ENCODE peak calls at places on chromosomes 12 and 14, in five cellular contexts. X is ovary; J is CD8-positive, alpha-beta T cell; E is colonic mucosa; K is K562. Y is an unnamed sample.

GRCh38 chr12:109480356-109480755 is 2.9 kb downstream of the UBE3B start:
- DNase-seq in X (no peak), K (no peak), J (no peak), E (no peak), Y (no peak)

GRCh38 chr12:57235728-57236131 is 6.2 kb downstream of the SHMT2 start:
- DNase-seq in X (no peak), K (peak; percentile 11), E (no peak), J (no peak), Y (no peak)

GRCh38 chr14:32345311-32345771 is 16.2 kb downstream of the AKAP6 start:
- DNase-seq in E (peak; percentile 23), K (no peak), J (no peak), X (no peak), Y (peak; percentile 97)

GRCh38 chr14:104326848-104327247 is 188.5 kb downstream of the KIF26A start:
- DNase-seq in J (no peak), K (no peak), E (no peak), X (no peak), Y (no peak)

GRCh38 chr14:87489196-87489819 is 503.7 kb downstream of the GALC start:
- DNase-seq in X (no peak), J (no peak), E (no peak), K (no peak), Y (no peak)

GRCh38 chr12:106918746-106919145 is 37.0 kb upstream of the TMEM263 start:
- DNase-seq in E (no peak), K (peak; percentile 38), X (no peak), J (no peak), Y (no peak)

GRCh38 chr12:20127401-20127800 is 240.9 kb upstream of the PDE3A start:
- DNase-seq in E (no peak), J (no peak), X (no peak), K (no peak), Y (no peak)

GRCh38 chr14:94473666-94474410 is 2.2 kb downstream of the SERPINA9 start:
- DNase-seq in J (no peak), X (no peak), E (no peak), K (no peak), Y (no peak)

GRCh38 chr14:103716091-103716801 is 636 bp downstream of the ZFYVE21 start:
- DNase-seq in J (no peak), E (peak; percentile 59), K (peak; percentile 28), X (peak; percentile 68), Y (no peak)

GRCh38 chr14:40981247-40981646 is 625.4 kb upstream of the LRFN5 start:
- DNase-seq in K (no peak), X (no peak), J (no peak), E (no peak), Y (peak; percentile 3)

GRCh38 chr12:31471823-31472222 is 119.1 kb downstream of the DENND5B start:
- DNase-seq in X (no peak), E (no peak), K (no peak), J (no peak), Y (no peak)

GRCh38 chr12:51059086-51059485 is 11.0 kb downstream of the LETMD1 start:
- DNase-seq in J (no peak), E (no peak), K (no peak), X (no peak), Y (no peak)

GRCh38 chr12:51055060-51055459 is 6.9 kb downstream of the LETMD1 start:
- DNase-seq in E (no peak), J (no peak), X (no peak), K (no peak), Y (no peak)

GRCh38 chr12:51051787-51052186 is 3.7 kb downstream of the LETMD1 start:
- DNase-seq in X (no peak), J (no peak), E (no peak), K (no peak), Y (no peak)

DNA sequence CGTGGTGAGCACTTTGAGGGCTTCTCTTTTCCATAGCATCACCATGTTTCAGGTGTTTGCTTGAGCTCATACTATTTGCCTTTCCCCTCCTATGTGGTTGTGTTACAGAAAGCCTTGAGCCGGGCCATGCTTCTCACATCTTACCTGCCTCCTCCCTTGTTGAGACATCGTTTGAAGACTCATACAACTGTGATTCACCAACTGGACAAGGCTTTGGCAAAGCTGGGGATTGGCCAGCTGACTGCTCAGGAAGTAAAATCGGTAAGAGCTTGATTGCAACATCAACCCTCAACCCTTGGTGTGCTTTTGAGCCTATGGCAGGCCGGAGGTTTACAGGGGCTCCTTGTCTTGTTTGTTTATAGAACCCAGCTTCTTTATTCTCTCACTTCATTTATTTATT is 8.1 kb downstream of the LETMD1 start:
- DNase-seq in J (no peak), X (no peak), K (no peak), E (no peak), Y (peak; percentile 49)
- H3K4me1 ChIP-seq in J (no peaks in the 10 kb centered on the region), X (no peaks in the 10 kb centered on the region), K (no peaks in the 10 kb centered on the region), E (no peaks in the 10 kb centered on the region), Y (no peaks in the 10 kb centered on the region)

DNA sequence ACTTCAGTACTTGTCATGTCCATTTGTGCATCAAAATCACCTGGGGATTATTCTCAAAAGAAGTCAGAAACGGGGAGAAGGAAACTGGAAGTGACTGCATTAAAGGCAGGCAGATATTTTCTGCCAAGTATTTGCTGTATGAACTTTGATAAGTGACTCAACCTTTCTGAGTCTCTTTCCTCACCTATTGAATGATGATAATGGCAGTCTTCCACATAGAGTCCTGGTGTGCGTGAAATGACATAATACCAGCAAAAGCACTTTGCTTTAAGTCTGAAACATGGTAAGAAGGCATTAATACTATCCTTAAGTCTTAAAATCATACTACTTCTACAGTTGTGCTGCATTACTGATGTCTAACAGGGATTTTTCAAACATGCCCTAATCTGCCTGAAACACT is 278.5 kb downstream of the ADAMTS20 start:
- DNase-seq in X (no peak), K (no peak), E (no peak), J (no peak), Y (no peak)
- H3K4me1 ChIP-seq in X (no peaks in the 10 kb centered on the region), K (no peaks in the 10 kb centered on the region), E (no peaks in the 10 kb centered on the region), J (no peaks in the 10 kb centered on the region), Y (peaks cover 6% of the 10 kb centered on the region)

GRCh38 chr12:76080729-76081415 is 3.6 kb downstream of the NAP1L1 start:
- DNase-seq in K (peak; percentile 41), J (no peak), X (no peak), E (no peak), Y (no peak)

GRCh38 chr12:76078748-76079147 is 5.7 kb downstream of the NAP1L1 start:
- DNase-seq in X (no peak), E (no peak), K (no peak), J (no peak), Y (no peak)

GRCh38 chr12:76081909-76082308 is 2.6 kb downstream of the NAP1L1 start:
- DNase-seq in K (no peak), J (no peak), X (no peak), E (no peak), Y (no peak)

GRCh38 chr12:76083246-76083735 is 1.2 kb downstream of the NAP1L1 start:
- DNase-seq in X (no peak), K (no peak), J (no peak), E (no peak), Y (no peak)

DNA sequence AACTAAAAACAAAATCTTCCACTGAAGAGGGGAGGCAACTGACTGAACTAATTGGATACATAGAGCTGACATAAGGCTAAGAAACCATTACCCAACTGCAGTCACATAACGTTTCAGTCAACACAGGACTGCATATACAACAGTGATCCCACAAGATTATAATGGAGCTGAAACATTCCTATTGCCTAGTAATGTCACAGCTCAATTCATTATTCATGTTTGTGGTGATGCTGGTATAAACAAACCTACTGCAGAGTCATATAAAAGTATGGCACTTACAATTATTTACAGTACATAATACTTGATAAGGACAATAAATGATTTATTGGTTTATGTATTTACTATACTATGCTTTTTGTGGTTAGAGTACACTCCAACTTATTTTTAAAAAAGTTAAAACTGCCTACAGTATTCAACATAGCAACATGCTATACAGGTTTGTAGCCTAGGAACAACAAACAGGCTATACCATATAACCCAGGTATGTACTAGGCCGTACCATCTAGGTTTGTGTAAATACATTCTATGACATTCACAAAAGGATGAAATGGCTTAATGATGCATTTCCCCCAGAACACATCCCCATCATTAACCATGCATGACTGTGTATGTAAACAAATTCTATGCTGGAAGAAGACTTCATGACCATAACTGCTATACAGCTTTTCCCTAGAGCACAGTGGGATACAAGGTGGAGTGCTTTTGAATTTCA is 4.3 kb downstream of the NAP1L1 start:
- DNase-seq in J (no peak), X (no peak), K (no peak), E (no peak), Y (no peak)
- H3K4me1 ChIP-seq in J (peaks cover 52% of the 10 kb centered on the region), X (peaks cover 2% of the 10 kb centered on the region), K (peaks cover 15% of the 10 kb centered on the region), E (no peaks in the 10 kb centered on the region), Y (peaks cover 45% of the 10 kb centered on the region)

DNA sequence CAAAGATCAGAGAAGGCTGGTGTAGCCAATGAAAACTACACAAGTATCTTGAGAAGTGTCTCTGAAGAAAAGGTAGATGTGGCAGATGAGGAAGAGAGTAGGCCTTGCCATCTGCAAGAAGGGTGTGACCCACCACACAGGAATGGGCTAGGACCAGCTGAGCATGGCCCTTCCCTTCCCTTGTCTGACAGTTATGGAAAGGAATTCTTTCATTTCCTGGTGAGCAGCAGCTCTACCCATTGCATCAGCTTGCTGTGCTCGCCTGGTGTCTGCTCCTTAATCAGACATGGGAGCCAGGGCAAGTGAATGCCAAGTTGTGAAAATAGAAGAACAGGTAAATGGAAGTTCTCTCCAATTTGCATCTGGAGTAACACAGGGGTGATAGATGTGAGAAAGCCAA is 145.2 kb upstream of the KRR1 start:
- DNase-seq in K (no peak), X (no peak), J (no peak), E (no peak), Y (peak; percentile 98)
- H3K4me1 ChIP-seq in K (no peaks in the 10 kb centered on the region), X (peaks cover 2% of the 10 kb centered on the region), J (no peaks in the 10 kb centered on the region), E (no peaks in the 10 kb centered on the region), Y (peaks cover 55% of the 10 kb centered on the region)

GRCh38 chr12:52229836-52230343 is 3.2 kb upstream of the KRT7 start:
- DNase-seq in J (no peak), E (no peak), X (no peak), K (no peak), Y (no peak)

GRCh38 chr12:52226446-52226845 is 6.6 kb upstream of the KRT7 start:
- DNase-seq in E (no peak), J (no peak), K (no peak), X (no peak), Y (no peak)

GRCh38 chr12:52227767-52228166 is 5.3 kb upstream of the KRT7 start:
- DNase-seq in X (no peak), K (no peak), E (no peak), J (no peak), Y (no peak)

GRCh38 chr12:52228931-52229330 is 4.1 kb upstream of the KRT7 start:
- DNase-seq in X (no peak), K (no peak), J (no peak), E (no peak), Y (no peak)

GRCh38 chr12:52228366-52228765 is 4.7 kb upstream of the KRT7 start:
- DNase-seq in J (no peak), X (no peak), K (no peak), E (no peak), Y (no peak)
- H3K4me1 ChIP-seq in J (no peaks in the 10 kb centered on the region), X (peaks cover 7% of the 10 kb centered on the region), K (no peaks in the 10 kb centered on the region), E (peaks cover 10% of the 10 kb centered on the region), Y (peaks cover 51% of the 10 kb centered on the region)

DNA sequence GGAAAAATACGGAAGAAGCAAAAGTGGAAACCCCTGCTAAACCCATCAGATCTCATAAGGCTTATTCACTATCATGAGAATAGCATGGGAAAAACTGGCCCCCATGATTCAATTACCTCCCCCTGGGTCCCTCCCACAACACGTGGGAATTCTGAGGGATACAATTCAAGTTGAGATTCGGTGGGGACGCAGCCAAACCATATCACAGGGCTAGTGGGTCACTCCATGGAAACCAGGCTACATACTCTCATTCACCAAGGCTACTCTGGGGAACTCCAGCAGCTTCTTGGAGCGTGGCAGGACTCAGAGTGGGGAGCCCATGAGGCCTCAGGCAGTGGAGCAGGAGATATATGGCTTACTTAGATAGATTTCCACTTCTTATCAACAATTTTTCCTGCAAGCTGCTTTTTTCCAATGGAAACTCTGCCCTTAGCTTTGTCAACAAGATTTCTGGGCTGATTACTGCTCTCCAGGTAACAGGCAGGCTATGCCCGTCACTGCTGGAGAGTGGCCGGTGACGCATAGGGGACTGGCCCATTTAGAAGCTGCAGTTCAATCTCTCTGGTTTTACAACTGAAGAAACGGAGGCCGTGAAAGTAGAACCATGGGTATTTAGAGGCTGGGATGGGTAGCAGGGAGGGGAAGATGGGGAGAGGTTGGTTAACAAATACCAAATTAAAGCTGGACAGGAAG is 16.5 kb downstream of the VDR start:
- DNase-seq in X (no peak), K (no peak), J (no peak), E (peak; percentile 15), Y (no peak)
- H3K4me1 ChIP-seq in X (no peaks in the 10 kb centered on the region), K (no peaks in the 10 kb centered on the region), J (peaks cover 21% of the 10 kb centered on the region), E (peaks cover 5% of the 10 kb centered on the region), Y (no peaks in the 10 kb centered on the region)